ENCODE peak calls at places on chromosomes 7 and 10, in five cellular contexts. H is endodermal cell, P is tibial nerve, V is brain microvascular endothelial cell, G is lower lobe of right lung. E is an unnamed sample.

GRCh38 chr10:75922435-75922834 is 491.0 kb downstream of the LRMDA start:
- DNase-seq in H (peak; percentile 10), P (no peak), V (no peak), G (no peak), E (no peak)

GRCh38 chr10:64648915-64649314 is 1127.7 kb downstream of the REEP3 start:
- DNase-seq in H (peak; percentile 58), P (peak; percentile 16), V (no peak), G (no peak), E (no peak)

GRCh38 chr10:125721035-125721434 is 1.5 kb downstream of the EDRF1 start:
- DNase-seq in H (no peak), P (no peak), V (no peak), G (no peak), E (no peak)

GRCh38 chr7:138885383-138886147 is 87.6 kb upstream of the ATP6V0A4 start:
- DNase-seq in H (no peak), P (no peak), V (no peak), G (no peak), E (no peak)

GRCh38 chr10:47025540-47026300 is 114.5 kb downstream of the PTPN20 start:
- DNase-seq in H (peak; percentile 32), P (no peak), V (peak; percentile 20), G (peak; percentile 42), E (no peak)

GRCh38 chr7:80770061-80770460 is 131.6 kb downstream of the CD36 start:
- DNase-seq in H (no peak), P (no peak), V (no peak), G (no peak), E (no peak)

GRCh38 chr7:91034459-91035368 is 229.5 kb upstream of the FZD1 start:
- DNase-seq in H (peak; percentile 85), P (peak; percentile 83), V (peak; percentile 56), G (no peak), E (no peak)

GRCh38 chr7:74023037-74023436 is 4.9 kb upstream of the ELN start:
- DNase-seq in H (peak; percentile 65), P (peak; percentile 76), V (peak; percentile 51), G (no peak), E (no peak)

GRCh38 chr7:469591-469961 is 50.1 kb downstream of the PDGFA start:
- DNase-seq in H (no peak), P (no peak), V (no peak), G (no peak), E (no peak)

GRCh38 chr10:97575101-97575668 is 2.6 kb downstream of the ANKRD2 start:
- DNase-seq in H (no peak), P (no peak), V (no peak), G (no peak), E (no peak)

GRCh38 chr10:31319602-31320178 is 674 bp downstream of the ZEB1 start:
- DNase-seq in H (no peak), P (no peak), V (no peak), G (no peak), E (no peak)

GRCh38 chr7:158098125-158099030 is 489.2 kb downstream of the PTPRN2 start:
- DNase-seq in H (peak; percentile 39), P (no peak), V (no peak), G (no peak), E (no peak)

GRCh38 chr7:44307905-44308740 is 17.3 kb downstream of the CAMK2B start:
- DNase-seq in H (peak; percentile 44), P (no peak), V (no peak), G (no peak), E (no peak)

GRCh38 chr10:82742478-82742877 is 867.5 kb downstream of the NRG3 start:
- DNase-seq in H (no peak), P (no peak), V (peak; percentile 56), G (no peak), E (no peak)

GRCh38 chr7:116509982-116510579 is 10.5 kb downstream of the CAV2 start:
- DNase-seq in H (no peak), P (no peak), V (no peak), G (no peak), E (no peak)

GRCh38 chr7:38929460-38930171 is 20.6 kb upstream of the VPS41 start:
- DNase-seq in H (no peak), P (no peak), V (no peak), G (peak; percentile 56), E (no peak)

GRCh38 chr7:150685219-150686029 is at the start of gene GIMAP2:
- DNase-seq in H (no peak), P (no peak), V (no peak), G (no peak), E (peak; percentile 33)

DNA sequence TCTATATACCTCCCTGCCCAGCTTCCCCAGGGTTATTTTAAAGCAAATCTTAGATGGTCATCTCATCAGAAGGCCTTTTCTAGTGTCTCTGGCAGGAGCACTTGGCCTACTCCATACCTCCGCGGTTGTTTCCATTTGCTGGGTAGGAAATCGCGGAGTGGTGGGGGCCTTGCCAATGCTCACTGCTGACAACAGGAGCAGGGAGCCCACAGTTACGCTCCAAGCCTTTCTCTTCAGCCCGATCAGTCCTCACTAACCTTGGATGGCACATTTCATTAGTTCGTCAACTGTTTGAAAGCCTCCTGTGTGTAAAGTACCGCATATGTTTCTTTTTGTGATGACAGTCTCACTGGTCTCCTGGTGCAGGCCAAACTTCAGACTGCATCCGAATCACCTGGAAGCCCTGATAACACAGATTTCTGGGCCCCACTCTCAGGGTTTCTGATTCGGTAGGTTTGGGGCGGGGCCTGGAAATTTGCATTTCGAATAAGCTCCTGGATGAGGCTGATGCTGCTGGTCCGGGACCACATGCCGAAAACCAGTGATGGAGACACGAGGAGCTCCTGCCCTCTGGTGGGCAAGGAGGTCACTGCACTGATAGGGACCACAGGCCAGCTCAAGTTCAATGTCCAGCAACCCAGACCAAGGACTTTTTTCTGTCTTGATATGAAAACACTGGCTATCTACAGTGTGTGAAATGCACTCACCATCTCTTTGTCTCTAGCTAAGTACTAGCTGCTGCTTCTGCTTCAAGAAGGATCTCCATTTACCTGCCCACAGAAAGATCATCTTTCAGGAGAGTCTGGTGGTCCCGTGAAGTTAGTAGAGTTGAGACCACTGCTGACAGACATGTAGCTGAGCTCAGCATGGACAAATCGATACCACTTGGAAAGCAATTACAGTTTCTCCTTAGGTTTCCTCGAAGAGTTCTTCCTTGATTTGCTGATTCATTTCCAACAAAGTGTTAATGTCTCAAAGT is 14.0 kb downstream of the LRGUK start:
- DNase-seq in H (peak; percentile 95), P (peak; percentile 72), V (peak; percentile 57), G (peak; percentile 77), E (peak; percentile 32)
- TF ChIP-seq CTCF in H (peak; percentile 92), P (peak; percentile 85), V (peak; percentile 95), G (peak; percentile 93), E (peak; percentile 84)

GRCh38 chr10:33421789-33422188 is 87.3 kb upstream of the NRP1 start:
- DNase-seq in H (no peak), P (peak; percentile 38), V (peak; percentile 90), G (no peak), E (no peak)
- H3K27ac ChIP-seq in H (no peak overlapping the region), P (no peak overlapping the region), V (no peak overlapping the region), G (no peak overlapping the region), E (no peak overlapping the region)

DNA sequence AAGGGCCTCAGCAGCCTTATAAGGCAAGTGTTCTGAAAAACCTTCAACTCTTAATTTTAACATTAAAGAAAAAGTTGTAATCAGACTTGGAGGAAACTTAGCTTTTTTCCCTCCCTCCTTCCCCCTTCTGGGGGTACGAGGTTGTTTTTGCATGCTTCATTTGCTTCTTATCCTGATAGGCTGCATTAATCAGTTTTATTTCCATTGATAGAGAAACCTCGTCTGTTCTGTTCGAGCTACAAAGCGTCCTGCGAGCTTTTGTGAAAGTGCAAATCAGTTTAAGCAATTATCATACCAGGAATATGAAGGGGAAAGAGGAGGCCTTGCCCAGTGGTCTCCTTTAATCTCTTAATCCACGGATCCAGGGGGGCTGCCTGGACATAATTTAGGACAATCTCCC is 7.5 kb downstream of the EMX2 start:
- DNase-seq in H (no peak), P (no peak), V (no peak), G (no peak), E (no peak)
- H3K27me3 ChIP-seq in H (peaks cover 100% of the 10 kb centered on the region), P (peaks cover 100% of the 10 kb centered on the region), V (peaks cover 77% of the 10 kb centered on the region), G (peaks cover 100% of the 10 kb centered on the region), E (peaks cover 100% of the 10 kb centered on the region)

DNA sequence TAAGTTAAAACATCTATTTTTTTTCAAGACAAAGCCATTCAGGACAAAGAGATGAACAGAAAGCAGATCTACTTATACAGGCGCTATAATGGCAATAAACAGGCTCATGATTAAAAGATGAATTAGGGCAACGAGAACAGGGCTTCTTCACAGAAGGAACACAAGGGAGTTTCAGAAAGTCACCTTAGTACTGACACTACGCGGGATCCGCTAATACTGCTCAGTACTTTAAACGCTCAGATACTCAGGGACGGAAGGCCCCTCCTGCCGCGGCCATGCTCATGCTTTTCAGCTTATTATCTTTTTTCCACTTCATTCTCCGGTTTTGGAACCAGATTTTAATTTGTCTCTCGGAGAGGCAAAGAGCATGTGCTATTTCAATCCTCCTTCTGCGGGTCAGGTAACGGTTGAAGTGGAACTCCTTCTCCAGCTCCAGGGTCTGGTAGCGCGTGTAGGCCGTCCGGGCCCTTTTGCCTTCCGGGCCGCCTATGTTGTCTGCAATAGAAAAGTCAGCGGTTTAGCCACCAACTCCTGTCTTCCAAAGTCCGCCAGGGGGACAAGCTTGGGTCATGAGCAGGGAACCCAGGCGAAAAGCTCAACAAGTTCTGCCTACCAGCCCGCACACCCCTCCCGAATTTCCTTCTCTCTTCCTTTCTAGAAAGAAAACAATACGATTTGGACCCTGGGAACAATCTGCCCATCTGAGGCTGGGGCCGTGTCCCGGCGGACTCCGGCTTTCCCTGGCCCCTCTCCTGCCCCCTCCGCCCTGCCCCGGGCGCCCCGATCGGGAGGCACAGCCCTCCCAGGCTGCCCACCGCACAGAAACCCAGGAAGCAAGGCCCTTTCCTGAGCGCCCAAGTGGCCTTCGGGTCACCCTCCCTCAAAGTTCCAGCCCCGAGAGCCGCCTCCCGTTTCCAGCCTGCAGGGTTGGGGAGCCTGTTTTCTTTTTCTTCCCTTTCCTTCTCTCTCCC is 1.6 kb downstream of the HOXA5 start:
- DNase-seq in H (peak; percentile 81), P (no peak), V (no peak), G (no peak), E (no peak)
- TF ChIP-seq CTCF in H (peak; percentile 64), P (no peak), V (peak; percentile 4), G (no peak), E (no peak)

GRCh38 chr10:71066600-71066999 is 145.8 kb upstream of the UNC5B start:
- DNase-seq in H (no peak), P (no peak), V (no peak), G (no peak), E (no peak)
- H3K27ac ChIP-seq in H (no peak overlapping the region), P (no peak overlapping the region), V (no peak overlapping the region), G (no peak overlapping the region), E (no peak overlapping the region)

E was measured in CD4-positive, alpha-beta T cell.